ENCODE peak calls at places on chromosomes 4 and X, in four cellular contexts. V is body of pancreas, M is fibroblast of lung, O is bronchial epithelial cell. D is an unnamed sample.

GRCh38 chr4:31370866-31371465 is 650.8 kb downstream of the PCDH7 start:
- DNase-seq in V (no peak), O (peak; percentile 55), M (peak; percentile 67), D (peak; percentile 60)

GRCh38 chr4:128757712-128758111 is 51.8 kb upstream of the JADE1 start:
- DNase-seq in O (no peak), M (peak; percentile 38), V (peak; percentile 46), D (no peak)

GRCh38 chr4:48400416-48400815 is 59.1 kb downstream of the SLAIN2 start:
- DNase-seq in O (no peak), M (no peak), V (no peak), D (no peak)

GRCh38 chr4:212438-213174 is 88.3 kb downstream of the ZNF718 start:
- DNase-seq in V (peak; percentile 88), O (peak; percentile 69), M (peak; percentile 88), D (peak; percentile 91)

GRCh38 chr4:70688795-70689231 is 481 bp downstream of the UTP3 start:
- DNase-seq in V (no peak), O (no peak), M (no peak), D (no peak)

GRCh38 chr4:75696036-75696435 is 22.8 kb upstream of the G3BP2 start:
- DNase-seq in V (no peak), O (no peak), M (no peak), D (no peak)

GRCh38 chr4:10924274-10924673 is 239.7 kb upstream of the CLNK start:
- DNase-seq in O (no peak), V (no peak), M (no peak), D (no peak)

GRCh38 chrX:144819406-144819805 is 427.9 kb upstream of the SPANXN1 start:
- DNase-seq in V (no peak), O (peak; percentile 1), M (no peak), D (no peak)

GRCh38 chrX:101171883-101172400 is 47.6 kb upstream of the DRP2 start:
- DNase-seq in O (peak; percentile 21), V (no peak), M (no peak), D (peak; percentile 16)

GRCh38 chrX:15356444-15356843 is 21.1 kb upstream of the PIGA start:
- DNase-seq in O (peak; percentile 39), V (no peak), M (peak; percentile 89), D (no peak)

GRCh38 chr4:5845035-5845905 is 47.6 kb downstream of the CRMP1 start:
- DNase-seq in O (no peak), V (no peak), M (no peak), D (no peak)

GRCh38 chr4:56757821-56758400 is 63.6 kb downstream of the SPINK2 start:
- DNase-seq in O (peak; percentile 92), M (peak; percentile 87), V (peak; percentile 29), D (peak; percentile 93)

GRCh38 chrX:24423960-24424359 is 41.1 kb upstream of the PDK3 start:
- DNase-seq in O (peak; percentile 35), V (no peak), M (no peak), D (no peak)

GRCh38 chr4:7897811-7898210 is 41.9 kb downstream of the AFAP1 start:
- DNase-seq in V (no peak), O (peak; percentile 53), M (no peak), D (no peak)

GRCh38 chr4:185020863-185021761 is 2.8 kb downstream of the HELT start:
- DNase-seq in V (no peak), O (no peak), M (no peak), D (no peak)

GRCh38 chr4:65311120-65311519 is 359.2 kb downstream of the EPHA5 start:
- DNase-seq in O (no peak), M (no peak), V (no peak), D (no peak)

GRCh38 chrX:154980330-154981115 is 42.0 kb downstream of the F8 start:
- DNase-seq in M (peak; percentile 69), O (peak; percentile 38), V (peak; percentile 88), D (peak; percentile 61)

GRCh38 chr4:172709376-172709775 is 459.2 kb upstream of the GALNT7 start:
- DNase-seq in V (no peak), M (no peak), O (no peak), D (no peak)

GRCh38 chrX:115234220-115234557 is 293 bp upstream of the LRCH2 start:
- DNase-seq in M (peak; percentile 56), O (no peak), V (no peak), D (peak; percentile 11)

GRCh38 chrX:115233497-115234219 is at the start of gene LRCH2:
- DNase-seq in O (no peak), V (peak; percentile 10), M (no peak), D (peak; percentile 46)

GRCh38 chrX:115229337-115229991 is 4.4 kb downstream of the LRCH2 start:
- DNase-seq in O (peak; percentile 3), V (no peak), M (no peak), D (no peak)

GRCh38 chrX:115232933-115233496 is 881 bp downstream of the LRCH2 start:
- DNase-seq in M (no peak), V (no peak), O (no peak), D (peak; percentile 1)
- H3K4me3 ChIP-seq in M (peak overlapping the region; percentile 74), V (no peak overlapping the region), O (no peak overlapping the region), D (peak overlapping the region; percentile 69)

GRCh38 chrX:115968436-115969252 is 201.9 kb upstream of the AGTR2 start:
- DNase-seq in M (peak; percentile 22), O (peak; percentile 31), V (peak; percentile 43), D (peak; percentile 8)
- H3K4me3 ChIP-seq in M (peak overlapping the region; percentile 58), O (peak overlapping the region; percentile 53), V (peak overlapping the region; percentile 11), D (peak overlapping the region; percentile 51)

DNA sequence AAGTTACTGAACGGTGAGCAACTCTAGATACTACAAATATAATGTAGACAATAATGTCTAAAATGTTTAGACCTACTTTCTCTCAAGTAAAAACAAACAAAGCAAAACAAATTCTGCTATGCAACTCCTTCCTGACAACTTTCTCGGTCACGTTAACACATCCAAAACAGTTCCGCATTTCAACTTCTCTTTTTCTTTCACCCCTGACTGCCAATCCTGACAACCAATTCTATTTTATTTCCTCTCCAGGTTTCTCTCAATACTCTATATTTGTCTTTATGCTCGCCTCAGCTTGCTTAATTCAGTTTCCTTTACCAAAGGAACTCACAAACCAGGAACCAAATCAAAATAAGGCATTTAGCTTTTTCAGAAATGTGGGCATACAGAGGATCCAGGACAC is 513.0 kb downstream of the FSTL5 start:
- DNase-seq in O (no peak), V (no peak), M (no peak), D (no peak)
- H3K4me3 ChIP-seq in O (no peak overlapping the region), V (no peak overlapping the region), M (no peak overlapping the region), D (no peak overlapping the region)

GRCh38 chrX:107507744-107508117 is 58.3 kb downstream of the FRMPD3 start:
- DNase-seq in V (no peak), M (no peak), O (no peak), D (no peak)
- H3K4me3 ChIP-seq in V (no peak overlapping the region), M (no peak overlapping the region), O (no peak overlapping the region), D (no peak overlapping the region)

GRCh38 chr4:176276710-176277109 is 7.7 kb upstream of the ASB5 start:
- DNase-seq in O (no peak), V (no peak), M (no peak), D (no peak)
- H3K4me3 ChIP-seq in O (no peak overlapping the region), V (no peak overlapping the region), M (no peak overlapping the region), D (no peak overlapping the region)

DNA sequence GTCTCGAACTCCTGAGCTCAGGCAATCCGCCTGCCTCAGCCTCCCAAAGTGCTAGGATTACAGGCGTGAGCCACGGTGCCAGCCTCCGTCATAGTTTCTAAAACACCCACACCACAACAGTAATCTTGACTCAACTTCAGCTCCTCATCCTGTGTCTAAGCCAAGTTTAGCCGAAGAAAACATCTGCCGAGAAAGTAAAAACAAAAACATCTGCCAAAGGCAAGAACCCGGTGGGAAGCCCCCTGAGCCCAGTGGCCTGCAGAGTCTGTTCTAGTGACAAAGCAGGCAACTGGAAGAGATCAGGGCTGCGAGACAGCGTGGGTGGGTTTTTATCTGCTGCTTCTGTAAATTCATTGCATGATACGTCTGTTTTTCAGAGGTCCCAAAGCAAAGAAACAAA is 26.6 kb upstream of the CD99 start:
- DNase-seq in M (peak; percentile 74), V (no peak), O (no peak), D (peak; percentile 67)
- H3K4me3 ChIP-seq in M (no peak overlapping the region), V (no peak overlapping the region), O (no peak overlapping the region), D (no peak overlapping the region)

GRCh38 chr4:177051473-177052060 is 258.1 kb upstream of the NEIL3 start:
- DNase-seq in M (peak; percentile 30), O (peak; percentile 54), V (peak; percentile 41), D (peak; percentile 13)
- H3K4me3 ChIP-seq in M (no peak overlapping the region), O (no peak overlapping the region), V (no peak overlapping the region), D (no peak overlapping the region)

GRCh38 chr4:173991321-173991720 is 292.1 kb downstream of the FBXO8 start:
- DNase-seq in V (no peak), M (no peak), O (no peak), D (no peak)

GRCh38 chr4:173990126-173990878 is 293.2 kb downstream of the FBXO8 start:
- DNase-seq in M (peak; percentile 72), O (peak; percentile 25), V (no peak), D (peak; percentile 44)

GRCh38 chr4:173990879-173991231 is 292.6 kb downstream of the FBXO8 start:
- DNase-seq in M (peak; percentile 50), V (peak; percentile 19), O (no peak), D (no peak)

DNA sequence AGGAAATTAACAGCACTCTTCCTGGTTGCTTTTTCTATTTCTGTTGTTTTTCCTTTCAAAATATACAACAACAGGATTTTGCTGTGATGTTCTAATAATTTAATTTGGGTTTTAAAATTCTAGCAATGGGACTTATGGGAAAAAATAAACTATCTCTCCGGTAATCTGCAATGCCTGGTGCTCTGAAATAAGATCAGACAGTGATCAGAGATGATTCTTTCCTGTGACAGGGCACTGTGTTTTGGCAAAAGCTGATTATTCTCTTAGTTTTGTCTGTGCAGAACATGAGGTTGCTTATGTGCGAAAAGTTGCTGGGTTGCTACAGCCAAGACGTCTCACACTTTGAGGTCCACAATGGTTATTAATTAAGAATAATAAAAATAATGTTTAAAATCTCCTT is 291.7 kb downstream of the FBXO8 start:
- DNase-seq in V (no peak), M (no peak), O (no peak), D (no peak)
- H3K4me3 ChIP-seq in V (no peak overlapping the region), M (no peak overlapping the region), O (no peak overlapping the region), D (no peak overlapping the region)

GRCh38 chrX:20118065-20118824 is 1.5 kb upstream of the MAP7D2 start:
- DNase-seq in O (peak; percentile 48), V (peak; percentile 71), M (no peak), D (no peak)
- H3K4me3 ChIP-seq in O (no peak overlapping the region), V (no peak overlapping the region), M (no peak overlapping the region), D (no peak overlapping the region)

GRCh38 chr4:99821918-99822503 is 5.4 kb downstream of the DAPP1 start:
- DNase-seq in M (no peak), O (no peak), V (no peak), D (no peak)
- H3K4me3 ChIP-seq in M (no peak overlapping the region), O (no peak overlapping the region), V (no peak overlapping the region), D (no peak overlapping the region)